ENCODE peak calls at places on chromosomes 5 and 9, in nine cellular contexts. One of them, this sample, is unnamed.

GRCh38 chr5:120257358-120257971 is 206.6 kb upstream of the PRR16 start:
- DNase-seq in activated CD8-positive, alpha-beta T cell treated with anti-CD3 and anti-CD28 coated beads for 36 hours: no peak
- DNase-seq in lower lobe of right lung: no peak
- DNase-seq in endodermal cell: no peak
- DNase-seq in AG09309: no peak
- DNase-seq in hepatocyte: no peak
- DNase-seq in BJ: no peak
- DNase-seq in astrocyte of the spinal cord: no peak
- DNase-seq in MM.1S: no peak
- DNase-seq in this sample: no peak

GRCh38 chr9:83280259-83280658 is 217.3 kb upstream of the RASEF start:
- DNase-seq in AG09309: peak
- DNase-seq in activated CD8-positive, alpha-beta T cell treated with anti-CD3 and anti-CD28 coated beads for 36 hours: no peak
- DNase-seq in endodermal cell: no peak
- DNase-seq in astrocyte of the spinal cord: peak
- DNase-seq in BJ: no peak
- DNase-seq in hepatocyte: no peak
- DNase-seq in MM.1S: no peak
- DNase-seq in lower lobe of right lung: no peak
- DNase-seq in this sample: no peak

GRCh38 chr5:128121679-128122078 is 38.1 kb downstream of the SLC12A2 start:
- DNase-seq in MM.1S: no peak
- DNase-seq in BJ: no peak
- DNase-seq in endodermal cell: no peak
- DNase-seq in hepatocyte: no peak
- DNase-seq in astrocyte of the spinal cord: no peak
- DNase-seq in activated CD8-positive, alpha-beta T cell treated with anti-CD3 and anti-CD28 coated beads for 36 hours: no peak
- DNase-seq in AG09309: no peak
- DNase-seq in lower lobe of right lung: peak
- DNase-seq in this sample: no peak

GRCh38 chr9:90131568-90131967 is 511.1 kb downstream of the DIRAS2 start:
- DNase-seq in endodermal cell: no peak
- DNase-seq in hepatocyte: no peak
- DNase-seq in MM.1S: no peak
- DNase-seq in activated CD8-positive, alpha-beta T cell treated with anti-CD3 and anti-CD28 coated beads for 36 hours: no peak
- DNase-seq in lower lobe of right lung: no peak
- DNase-seq in BJ: no peak
- DNase-seq in astrocyte of the spinal cord: no peak
- DNase-seq in AG09309: no peak
- DNase-seq in this sample: no peak

GRCh38 chr9:133087429-133088145 is 25.8 kb downstream of the CEL start:
- DNase-seq in hepatocyte: no peak
- DNase-seq in AG09309: no peak
- DNase-seq in activated CD8-positive, alpha-beta T cell treated with anti-CD3 and anti-CD28 coated beads for 36 hours: no peak
- DNase-seq in astrocyte of the spinal cord: no peak
- DNase-seq in lower lobe of right lung: no peak
- DNase-seq in MM.1S: no peak
- DNase-seq in BJ: no peak
- DNase-seq in endodermal cell: no peak
- DNase-seq in this sample: no peak

GRCh38 chr5:178989311-178989710 is 5.8 kb downstream of the GRM6 start:
- DNase-seq in MM.1S: no peak
- DNase-seq in BJ: no peak
- DNase-seq in astrocyte of the spinal cord: no peak
- DNase-seq in lower lobe of right lung: no peak
- DNase-seq in AG09309: no peak
- DNase-seq in activated CD8-positive, alpha-beta T cell treated with anti-CD3 and anti-CD28 coated beads for 36 hours: no peak
- DNase-seq in endodermal cell: no peak
- DNase-seq in hepatocyte: no peak
- DNase-seq in this sample: no peak

GRCh38 chr5:153866176-153866575 is 172.5 kb downstream of the FAM114A2 start:
- DNase-seq in MM.1S: no peak
- DNase-seq in BJ: no peak
- DNase-seq in endodermal cell: no peak
- DNase-seq in activated CD8-positive, alpha-beta T cell treated with anti-CD3 and anti-CD28 coated beads for 36 hours: no peak
- DNase-seq in hepatocyte: no peak
- DNase-seq in lower lobe of right lung: no peak
- DNase-seq in astrocyte of the spinal cord: no peak
- DNase-seq in AG09309: no peak
- DNase-seq in this sample: no peak

GRCh38 chr9:5437254-5438216 is at the start of gene PLGRKT:
- DNase-seq in lower lobe of right lung: peak
- DNase-seq in activated CD8-positive, alpha-beta T cell treated with anti-CD3 and anti-CD28 coated beads for 36 hours: peak
- DNase-seq in BJ: peak
- DNase-seq in hepatocyte: peak
- DNase-seq in AG09309: peak
- DNase-seq in MM.1S: peak
- DNase-seq in astrocyte of the spinal cord: peak
- DNase-seq in endodermal cell: peak
- DNase-seq in this sample: peak

GRCh38 chr5:61765471-61765870 is 433.4 kb downstream of the ZSWIM6 start:
- DNase-seq in astrocyte of the spinal cord: no peak
- DNase-seq in activated CD8-positive, alpha-beta T cell treated with anti-CD3 and anti-CD28 coated beads for 36 hours: no peak
- DNase-seq in BJ: no peak
- DNase-seq in MM.1S: no peak
- DNase-seq in lower lobe of right lung: no peak
- DNase-seq in hepatocyte: no peak
- DNase-seq in AG09309: no peak
- DNase-seq in endodermal cell: no peak
- DNase-seq in this sample: no peak

GRCh38 chr5:160169326-160169725 is 50.1 kb upstream of the PWWP2A start:
- DNase-seq in MM.1S: no peak
- DNase-seq in activated CD8-positive, alpha-beta T cell treated with anti-CD3 and anti-CD28 coated beads for 36 hours: no peak
- DNase-seq in AG09309: peak
- DNase-seq in hepatocyte: no peak
- DNase-seq in BJ: peak
- DNase-seq in astrocyte of the spinal cord: peak
- DNase-seq in lower lobe of right lung: no peak
- DNase-seq in endodermal cell: no peak
- DNase-seq in this sample: no peak

GRCh38 chr5:135391869-135392255 is 7.2 kb downstream of the MACROH2A1 start:
- DNase-seq in MM.1S: no peak
- DNase-seq in lower lobe of right lung: peak
- DNase-seq in BJ: no peak
- DNase-seq in AG09309: no peak
- DNase-seq in hepatocyte: no peak
- DNase-seq in endodermal cell: no peak
- DNase-seq in activated CD8-positive, alpha-beta T cell treated with anti-CD3 and anti-CD28 coated beads for 36 hours: no peak
- DNase-seq in astrocyte of the spinal cord: no peak
- DNase-seq in this sample: no peak

GRCh38 chr9:73549991-73550390 is 398.3 kb downstream of the ANXA1 start:
- DNase-seq in MM.1S: no peak
- DNase-seq in astrocyte of the spinal cord: no peak
- DNase-seq in activated CD8-positive, alpha-beta T cell treated with anti-CD3 and anti-CD28 coated beads for 36 hours: no peak
- DNase-seq in hepatocyte: no peak
- DNase-seq in BJ: no peak
- DNase-seq in endodermal cell: no peak
- DNase-seq in AG09309: no peak
- DNase-seq in lower lobe of right lung: no peak
- DNase-seq in this sample: no peak

GRCh38 chr5:179559280-179560252 is 9.2 kb downstream of the RUFY1 start:
- DNase-seq in AG09309: peak
- DNase-seq in BJ: peak
- DNase-seq in hepatocyte: peak
- DNase-seq in endodermal cell: peak
- DNase-seq in lower lobe of right lung: peak
- DNase-seq in astrocyte of the spinal cord: peak
- DNase-seq in MM.1S: peak
- DNase-seq in activated CD8-positive, alpha-beta T cell treated with anti-CD3 and anti-CD28 coated beads for 36 hours: peak
- DNase-seq in this sample: peak

GRCh38 chr5:1354491-1355033 is 9.7 kb upstream of the CLPTM1L start:
- DNase-seq in BJ: no peak
- DNase-seq in activated CD8-positive, alpha-beta T cell treated with anti-CD3 and anti-CD28 coated beads for 36 hours: no peak
- DNase-seq in endodermal cell: no peak
- DNase-seq in astrocyte of the spinal cord: no peak
- DNase-seq in AG09309: no peak
- DNase-seq in lower lobe of right lung: no peak
- DNase-seq in MM.1S: no peak
- DNase-seq in hepatocyte: no peak
- DNase-seq in this sample: no peak

GRCh38 chr5:919356-920000 is 26.8 kb downstream of the TRIP13 start:
- DNase-seq in BJ: no peak
- DNase-seq in lower lobe of right lung: no peak
- DNase-seq in activated CD8-positive, alpha-beta T cell treated with anti-CD3 and anti-CD28 coated beads for 36 hours: no peak
- DNase-seq in hepatocyte: no peak
- DNase-seq in AG09309: no peak
- DNase-seq in astrocyte of the spinal cord: no peak
- DNase-seq in MM.1S: no peak
- DNase-seq in endodermal cell: peak
- DNase-seq in this sample: no peak

GRCh38 chr9:1100945-1101344 is 50.8 kb downstream of the DMRT2 start:
- DNase-seq in lower lobe of right lung: no peak
- DNase-seq in AG09309: no peak
- DNase-seq in hepatocyte: no peak
- DNase-seq in endodermal cell: peak
- DNase-seq in activated CD8-positive, alpha-beta T cell treated with anti-CD3 and anti-CD28 coated beads for 36 hours: peak
- DNase-seq in BJ: no peak
- DNase-seq in astrocyte of the spinal cord: peak
- DNase-seq in MM.1S: peak
- DNase-seq in this sample: no peak

DNA sequence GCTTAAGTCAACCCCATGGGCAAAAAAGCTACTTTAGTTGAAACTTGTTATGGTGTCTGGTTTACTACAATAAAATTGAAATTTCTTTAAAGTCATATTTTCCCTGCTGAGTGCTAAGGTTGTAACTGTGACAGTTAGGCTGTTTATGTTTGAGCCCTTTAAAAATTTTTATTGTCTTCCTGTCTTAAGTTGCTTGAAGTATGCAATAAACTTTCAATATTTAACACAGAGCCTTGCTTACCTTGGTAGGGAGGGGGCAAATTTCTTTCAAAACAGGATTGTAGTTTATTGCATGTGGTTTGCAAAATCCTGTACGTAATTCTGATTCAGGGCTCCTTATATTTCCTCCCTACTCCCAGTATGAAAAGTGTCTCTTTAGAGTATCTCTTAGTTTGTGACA is 465.5 kb upstream of the ACTBL2 start:
- DNase-seq in endodermal cell: no peak
- DNase-seq in hepatocyte: no peak
- DNase-seq in BJ: no peak
- DNase-seq in lower lobe of right lung: no peak
- DNase-seq in activated CD8-positive, alpha-beta T cell treated with anti-CD3 and anti-CD28 coated beads for 36 hours: no peak
- DNase-seq in AG09309: no peak
- DNase-seq in MM.1S: no peak
- DNase-seq in astrocyte of the spinal cord: no peak
- DNase-seq in this sample: no peak
- TF ChIP-seq CTCF in endodermal cell: no peak
- TF ChIP-seq CTCF in hepatocyte: no peak
- TF ChIP-seq CTCF in BJ: no peak
- TF ChIP-seq CTCF in lower lobe of right lung: no peak
- TF ChIP-seq CTCF in activated CD8-positive, alpha-beta T cell treated with anti-CD3 and anti-CD28 coated beads for 36 hours: no peak
- TF ChIP-seq CTCF in AG09309: no peak
- TF ChIP-seq CTCF in MM.1S: no peak
- TF ChIP-seq CTCF in astrocyte of the spinal cord: no peak
- TF ChIP-seq CTCF in this sample: no peak

DNA sequence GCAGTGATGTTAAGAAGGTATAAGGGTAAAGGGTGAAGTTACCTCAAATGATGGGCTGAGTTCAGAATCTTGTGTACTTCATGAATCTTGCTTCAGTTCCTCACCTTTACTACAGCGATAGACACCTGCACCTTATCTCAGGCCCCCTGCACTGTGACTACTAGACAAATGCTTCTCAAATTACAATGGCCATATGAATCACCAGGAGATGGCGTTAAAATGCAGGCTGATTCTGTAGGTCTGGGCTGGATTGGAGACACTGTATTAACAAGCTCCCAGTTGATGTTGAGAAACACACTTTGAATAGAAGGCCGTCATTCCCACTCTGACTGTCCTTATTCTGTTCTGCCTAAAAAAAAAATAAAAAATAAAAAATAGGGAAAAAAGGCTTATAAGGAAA is 29.8 kb downstream of the TARS1 start:
- DNase-seq in hepatocyte: peak
- DNase-seq in astrocyte of the spinal cord: peak
- DNase-seq in activated CD8-positive, alpha-beta T cell treated with anti-CD3 and anti-CD28 coated beads for 36 hours: no peak
- DNase-seq in AG09309: peak
- DNase-seq in MM.1S: no peak
- DNase-seq in lower lobe of right lung: no peak
- DNase-seq in BJ: no peak
- DNase-seq in endodermal cell: peak
- DNase-seq in this sample: peak
- TF ChIP-seq CTCF in hepatocyte: peak
- TF ChIP-seq CTCF in astrocyte of the spinal cord: peak
- TF ChIP-seq CTCF in activated CD8-positive, alpha-beta T cell treated with anti-CD3 and anti-CD28 coated beads for 36 hours: no peak
- TF ChIP-seq CTCF in AG09309: peak
- TF ChIP-seq CTCF in MM.1S: no peak
- TF ChIP-seq CTCF in lower lobe of right lung: no peak
- TF ChIP-seq CTCF in BJ: no peak
- TF ChIP-seq CTCF in endodermal cell: peak
- TF ChIP-seq CTCF in this sample: peak

DNA sequence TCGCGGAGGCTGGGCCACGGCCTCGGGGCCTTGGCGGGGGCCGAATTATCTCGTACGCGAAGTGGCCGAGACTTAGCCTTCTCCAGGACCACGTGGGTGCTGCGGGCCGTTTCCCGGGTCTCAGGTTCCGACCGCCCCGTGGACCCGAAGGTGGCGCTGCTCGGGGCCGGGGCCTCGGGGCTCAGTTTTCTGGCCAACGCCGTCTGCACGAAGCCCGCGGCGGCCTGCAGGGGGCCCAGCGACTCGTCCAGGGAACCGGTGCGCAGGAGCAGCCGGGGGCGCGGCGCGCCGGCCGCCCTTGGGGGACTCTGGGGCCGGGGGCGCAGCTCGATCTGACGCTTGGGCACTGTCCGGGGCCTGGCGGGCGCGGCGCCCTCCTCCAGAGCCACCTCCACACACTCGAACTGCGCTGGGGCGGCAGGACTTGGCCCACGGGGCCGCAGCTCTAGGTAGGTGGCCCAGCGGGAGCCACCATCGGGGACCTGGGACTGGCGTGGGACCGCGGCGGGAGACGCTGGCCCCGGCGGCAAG is 716 bp downstream of the PROB1 start:
- DNase-seq in activated CD8-positive, alpha-beta T cell treated with anti-CD3 and anti-CD28 coated beads for 36 hours: peak
- DNase-seq in endodermal cell: peak
- DNase-seq in AG09309: no peak
- DNase-seq in MM.1S: peak
- DNase-seq in lower lobe of right lung: no peak
- DNase-seq in hepatocyte: peak
- DNase-seq in BJ: no peak
- DNase-seq in astrocyte of the spinal cord: no peak
- DNase-seq in this sample: no peak
- TF ChIP-seq CTCF in activated CD8-positive, alpha-beta T cell treated with anti-CD3 and anti-CD28 coated beads for 36 hours: peak
- TF ChIP-seq CTCF in endodermal cell: peak
- TF ChIP-seq CTCF in AG09309: peak
- TF ChIP-seq CTCF in MM.1S: peak
- TF ChIP-seq CTCF in lower lobe of right lung: peak
- TF ChIP-seq CTCF in hepatocyte: peak
- TF ChIP-seq CTCF in BJ: peak
- TF ChIP-seq CTCF in astrocyte of the spinal cord: peak
- TF ChIP-seq CTCF in this sample: peak

GRCh38 chr9:27192291-27192960 is 83.4 kb downstream of the TEK start:
- DNase-seq in lower lobe of right lung: no peak
- DNase-seq in astrocyte of the spinal cord: no peak
- DNase-seq in BJ: no peak
- DNase-seq in MM.1S: no peak
- DNase-seq in AG09309: no peak
- DNase-seq in endodermal cell: no peak
- DNase-seq in activated CD8-positive, alpha-beta T cell treated with anti-CD3 and anti-CD28 coated beads for 36 hours: no peak
- DNase-seq in hepatocyte: no peak
- DNase-seq in this sample: no peak
- TF ChIP-seq CTCF in lower lobe of right lung: no peak
- TF ChIP-seq CTCF in astrocyte of the spinal cord: no peak
- TF ChIP-seq CTCF in BJ: no peak
- TF ChIP-seq CTCF in MM.1S: no peak
- TF ChIP-seq CTCF in AG09309: no peak
- TF ChIP-seq CTCF in endodermal cell: no peak
- TF ChIP-seq CTCF in activated CD8-positive, alpha-beta T cell treated with anti-CD3 and anti-CD28 coated beads for 36 hours: no peak
- TF ChIP-seq CTCF in hepatocyte: no peak
- TF ChIP-seq CTCF in this sample: no peak

GRCh38 chr5:79831381-79831780 is 141.7 kb downstream of the CMYA5 start:
- DNase-seq in hepatocyte: no peak
- DNase-seq in BJ: no peak
- DNase-seq in lower lobe of right lung: no peak
- DNase-seq in AG09309: no peak
- DNase-seq in MM.1S: no peak
- DNase-seq in activated CD8-positive, alpha-beta T cell treated with anti-CD3 and anti-CD28 coated beads for 36 hours: no peak
- DNase-seq in endodermal cell: peak
- DNase-seq in astrocyte of the spinal cord: no peak
- DNase-seq in this sample: no peak
- TF ChIP-seq CTCF in hepatocyte: no peak
- TF ChIP-seq CTCF in BJ: no peak
- TF ChIP-seq CTCF in lower lobe of right lung: no peak
- TF ChIP-seq CTCF in AG09309: no peak
- TF ChIP-seq CTCF in MM.1S: no peak
- TF ChIP-seq CTCF in activated CD8-positive, alpha-beta T cell treated with anti-CD3 and anti-CD28 coated beads for 36 hours: no peak
- TF ChIP-seq CTCF in endodermal cell: no peak
- TF ChIP-seq CTCF in astrocyte of the spinal cord: no peak
- TF ChIP-seq CTCF in this sample: no peak